ENCODE peak calls at places on chromosomes 12 and 14, in nine cellular contexts. U is heart left ventricle, S is RWPE1, G is H9, N is GM12865, B is fibroblast of villous mesenchyme, D is stomach, W is K562, A is astrocyte of the spinal cord. Z is an unnamed sample.

GRCh38 chr14:68668531-68668930 is 124.3 kb downstream of the ZFP36L1 start:
- DNase-seq in W (no peak), S (no peak), A (no peak), B (no peak), U (no peak), N (no peak), D (no peak), G (no peak), Z (no peak)

GRCh38 chr12:49109631-49110172 is 945 bp downstream of the LMBR1L start:
- DNase-seq in D (no peak), A (no peak), S (no peak), W (no peak), N (no peak), U (no peak), B (no peak), G (no peak), Z (no peak)

GRCh38 chr14:54329082-54329695 is 67.6 kb upstream of the CDKN3 start:
- DNase-seq in W (peak), U (peak), S (peak), G (peak), N (peak), D (peak), B (peak), A (peak), Z (peak)

GRCh38 chr12:119704065-119704747 is 36.3 kb downstream of the PRKAB1 start:
- DNase-seq in D (no peak), B (no peak), N (no peak), A (no peak), U (peak), G (no peak), W (no peak), S (peak), Z (peak)

GRCh38 chr12:98373982-98374381 is 141.4 kb upstream of the TMPO start:
- DNase-seq in A (peak), B (no peak), N (no peak), D (no peak), G (no peak), W (no peak), S (no peak), U (no peak), Z (peak)

GRCh38 chr14:35385042-35385839 is 19.3 kb downstream of the NFKBIA start:
- DNase-seq in G (no peak), W (peak), U (peak), D (peak), B (peak), A (peak), N (no peak), S (no peak), Z (peak)

GRCh38 chr12:115840159-115840558 is 437.3 kb downstream of the MED13L start:
- DNase-seq in S (no peak), U (no peak), W (no peak), D (no peak), N (no peak), G (no peak), A (no peak), B (no peak), Z (no peak)

GRCh38 chr12:110104188-110104969 is 19.8 kb upstream of the IFT81 start:
- DNase-seq in W (peak), B (peak), A (peak), G (no peak), U (no peak), D (no peak), N (no peak), S (no peak), Z (peak)

GRCh38 chr12:96502477-96502876 is 13.1 kb downstream of the CFAP54 start:
- DNase-seq in W (no peak), G (no peak), U (no peak), S (no peak), B (no peak), N (peak), A (no peak), D (no peak), Z (no peak)

GRCh38 chr12:11765817-11766794 is 116.6 kb downstream of the ETV6 start:
- DNase-seq in N (peak), B (peak), W (no peak), U (peak), S (no peak), A (peak), D (no peak), G (no peak), Z (peak)

GRCh38 chr12:21276826-21277225 is 57.9 kb downstream of the SLCO1A2 start:
- DNase-seq in G (no peak), B (no peak), U (no peak), A (no peak), S (no peak), W (no peak), D (no peak), N (no peak), Z (no peak)
- TF ChIP-seq CTCF in G (no peak), B (no peak), U (no peak), A (no peak), S (no peak), W (no peak), D (no peak), N (no peak), Z (no peak)

DNA sequence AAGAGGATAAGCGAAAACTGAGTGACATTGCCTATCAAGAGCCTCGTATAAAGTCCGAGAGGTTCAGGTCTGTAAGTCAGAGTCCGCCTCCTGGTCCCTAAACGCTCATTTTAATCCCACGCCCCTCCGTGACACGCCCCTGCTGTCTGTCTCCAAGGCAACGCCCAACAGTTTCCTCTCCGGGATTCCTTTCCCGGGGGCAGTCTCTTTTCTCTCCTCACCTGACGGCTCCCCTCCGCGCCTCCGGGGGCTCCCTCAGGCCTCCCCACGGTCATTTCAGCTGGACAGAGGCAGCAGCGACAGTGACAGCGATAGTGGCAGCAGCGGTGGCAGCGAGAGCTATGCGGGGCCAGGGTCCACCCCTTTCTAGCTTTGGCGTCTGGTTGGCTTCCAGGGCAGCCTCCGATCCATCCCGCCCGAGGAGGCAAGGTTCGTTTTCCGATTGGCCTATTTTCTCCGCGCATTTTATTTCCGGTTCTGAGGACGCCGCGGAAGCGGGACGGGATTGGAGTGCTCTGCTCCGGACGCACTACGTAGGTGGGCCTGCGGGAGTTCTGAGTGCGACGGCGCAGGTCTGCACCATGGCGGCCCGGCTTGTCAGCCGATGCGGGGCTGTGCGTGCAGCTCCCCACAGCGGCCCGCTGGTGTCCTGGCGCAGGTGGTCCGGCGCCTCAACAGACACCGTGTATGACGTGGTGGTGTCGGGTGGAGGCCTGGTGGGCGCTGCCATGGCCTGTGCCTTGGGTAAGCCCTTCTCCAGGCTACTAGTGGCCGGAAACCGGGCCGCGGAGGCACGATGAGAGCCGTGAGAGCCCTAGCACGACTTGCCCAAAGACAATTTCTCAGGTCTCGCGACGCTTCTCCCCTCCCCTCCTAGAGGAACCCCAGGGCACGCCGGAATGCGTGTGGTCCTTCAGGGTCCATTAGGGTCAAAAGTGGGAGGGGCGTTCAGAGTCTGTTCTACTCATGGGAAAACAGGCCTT is at the start of the genes COQ6 and FAM161B:
- DNase-seq in W (peak), U (peak), B (peak), D (peak), N (peak), A (peak), S (peak), G (peak), Z (peak)
- TF ChIP-seq CTCF in W (peak), U (no peak), B (no peak), D (no peak), N (peak), A (no peak), S (no peak), G (no peak), Z (no peak)

GRCh38 chr12:5900533-5901255 is 44.4 kb downstream of the ANO2 start:
- DNase-seq in N (no peak), S (no peak), W (no peak), B (no peak), U (no peak), A (no peak), D (no peak), G (no peak), Z (no peak)

GRCh38 chr12:5902736-5903135 is 42.3 kb downstream of the ANO2 start:
- DNase-seq in S (no peak), D (no peak), U (no peak), W (no peak), G (no peak), N (no peak), A (no peak), B (no peak), Z (no peak)

GRCh38 chr12:5904441-5904840 is 40.6 kb downstream of the ANO2 start:
- DNase-seq in G (no peak), W (no peak), N (no peak), U (no peak), D (no peak), S (no peak), A (no peak), B (no peak), Z (no peak)

GRCh38 chr12:5901416-5901815 is 43.6 kb downstream of the ANO2 start:
- DNase-seq in D (no peak), G (no peak), W (no peak), U (no peak), N (no peak), B (no peak), A (no peak), S (no peak), Z (no peak)

DNA sequence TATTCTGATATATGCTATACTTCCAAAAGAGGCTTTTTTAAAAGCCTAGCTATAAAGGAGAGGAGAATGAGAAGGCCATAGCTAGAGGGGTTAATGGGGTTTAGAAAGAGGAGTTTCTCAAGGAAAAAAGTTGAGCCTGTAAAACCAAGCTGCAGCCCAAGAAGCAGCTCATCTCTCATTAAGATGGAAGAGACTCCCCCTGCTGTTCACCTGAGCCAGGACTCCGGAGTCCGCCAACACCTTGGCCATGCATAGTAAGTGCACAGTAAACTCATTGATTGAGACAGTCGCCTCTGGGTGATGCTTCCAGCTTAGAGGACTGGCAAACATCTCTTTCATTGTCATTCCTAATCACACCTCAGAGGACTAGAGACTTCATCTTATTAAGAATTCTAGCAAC is 46.2 kb downstream of the ANO2 start:
- DNase-seq in U (no peak), W (no peak), N (no peak), G (peak), S (no peak), D (no peak), A (no peak), B (no peak), Z (no peak)
- TF ChIP-seq CTCF in U (no peak), W (peak), N (no peak), G (peak), S (no peak), D (no peak), A (no peak), B (no peak), Z (no peak)

DNA sequence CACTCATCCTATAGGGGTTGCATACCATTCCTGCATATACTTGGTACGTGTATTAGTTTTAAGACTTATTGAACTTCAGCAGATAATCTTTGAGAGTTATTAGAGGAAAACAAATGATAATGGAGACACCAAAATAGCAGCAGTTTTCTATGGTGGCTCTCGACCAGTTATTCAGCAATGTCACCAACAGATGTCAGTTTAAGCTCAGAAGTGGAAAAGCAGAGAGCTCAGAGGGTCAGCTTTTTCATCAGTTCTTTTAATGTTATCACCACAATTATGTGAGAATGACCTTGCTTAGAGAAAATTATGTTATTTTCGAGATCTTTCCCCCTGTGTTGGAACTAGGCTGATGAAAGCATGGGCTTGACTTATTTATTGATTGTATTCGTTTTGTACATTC is 32.0 kb downstream of the PTPN11 start:
- DNase-seq in S (no peak), A (no peak), D (no peak), W (no peak), N (no peak), B (no peak), G (no peak), U (no peak), Z (no peak)
- TF ChIP-seq CTCF in S (no peak), A (no peak), D (no peak), W (no peak), N (no peak), B (no peak), G (peak), U (no peak), Z (no peak)

GRCh38 chr14:103558071-103558882 is 4.2 kb downstream of the BAG5 start:
- DNase-seq in N (no peak), S (peak), G (no peak), W (no peak), B (peak), A (peak), D (no peak), U (no peak), Z (peak)
- TF ChIP-seq CTCF in N (no peak), S (no peak), G (no peak), W (no peak), B (no peak), A (no peak), D (no peak), U (no peak), Z (no peak)

DNA sequence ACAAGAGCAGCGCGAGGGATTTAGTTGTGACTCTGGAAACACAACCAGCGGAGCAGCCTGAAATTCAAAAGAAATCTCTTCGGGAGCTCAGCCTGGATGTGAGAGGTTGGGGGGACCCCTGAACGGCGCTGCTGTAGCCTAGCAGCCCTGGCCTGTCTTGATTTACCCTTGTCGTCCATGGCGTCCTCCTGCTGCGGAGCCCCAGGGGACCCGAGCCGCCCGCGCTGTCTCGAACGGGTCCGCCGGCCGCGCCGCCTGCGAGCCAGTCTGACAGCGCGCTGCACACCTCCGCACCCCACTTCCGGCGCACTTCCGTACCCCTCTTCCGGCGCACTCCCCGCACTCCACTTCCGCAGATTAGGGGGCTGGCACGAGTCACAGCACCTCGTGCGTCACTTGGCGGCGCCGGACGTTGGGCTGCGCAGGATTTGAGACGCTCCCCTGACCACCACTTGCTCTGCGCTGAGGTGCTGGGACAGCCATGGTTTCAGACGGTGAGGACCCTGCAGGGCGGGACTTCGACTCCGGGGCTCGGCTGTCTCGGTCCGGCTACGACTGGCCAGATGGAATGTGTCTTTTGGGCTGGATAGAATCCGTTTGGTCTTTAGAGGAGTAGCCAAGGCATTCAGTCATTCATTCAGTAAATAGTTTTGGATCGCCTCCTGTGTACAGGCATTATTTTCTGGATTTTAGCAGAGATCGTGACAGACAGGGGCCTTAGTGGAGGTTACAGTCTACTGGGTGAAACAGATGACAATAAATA is at the start of the genes EIF2B1 and GTF2H3:
- DNase-seq in S (peak), U (peak), A (peak), G (peak), B (peak), D (peak), N (peak), W (peak), Z (peak)
- TF ChIP-seq CTCF in S (no peak), U (no peak), A (no peak), G (no peak), B (no peak), D (no peak), N (no peak), W (no peak), Z (no peak)

GRCh38 chr12:76341436-76342030 is 6.7 kb downstream of the BBS10 start:
- DNase-seq in D (no peak), S (peak), A (peak), G (no peak), U (no peak), B (no peak), N (no peak), W (no peak), Z (peak)

GRCh38 chr12:76348079-76348901 is at the start of gene BBS10:
- DNase-seq in A (peak), N (peak), W (peak), G (peak), D (peak), S (peak), B (peak), U (peak), Z (peak)

GRCh38 chr12:76345569-76345968 is 2.6 kb downstream of the BBS10 start:
- DNase-seq in W (no peak), D (no peak), S (no peak), U (no peak), B (no peak), G (no peak), N (no peak), A (no peak), Z (no peak)

GRCh38 chr12:76346236-76346635 is 2.0 kb downstream of the BBS10 start:
- DNase-seq in N (no peak), A (no peak), U (no peak), D (no peak), W (no peak), S (no peak), G (no peak), B (peak), Z (peak)

GRCh38 chr12:76346798-76347420 is 1.3 kb downstream of the BBS10 start:
- DNase-seq in B (peak), U (peak), N (peak), A (peak), D (no peak), G (no peak), W (no peak), S (peak), Z (peak)
- TF ChIP-seq CTCF in B (peak), U (peak), N (peak), A (peak), D (no peak), G (peak), W (peak), S (peak), Z (peak)

GRCh38 chr14:99351166-99352007 is 79.4 kb upstream of the BCL11B start:
- DNase-seq in N (no peak), W (no peak), S (no peak), G (no peak), A (no peak), U (no peak), B (no peak), D (no peak), Z (no peak)
- TF ChIP-seq CTCF in N (no peak), W (peak), S (no peak), G (peak), A (no peak), U (no peak), B (no peak), D (no peak), Z (no peak)

DNA sequence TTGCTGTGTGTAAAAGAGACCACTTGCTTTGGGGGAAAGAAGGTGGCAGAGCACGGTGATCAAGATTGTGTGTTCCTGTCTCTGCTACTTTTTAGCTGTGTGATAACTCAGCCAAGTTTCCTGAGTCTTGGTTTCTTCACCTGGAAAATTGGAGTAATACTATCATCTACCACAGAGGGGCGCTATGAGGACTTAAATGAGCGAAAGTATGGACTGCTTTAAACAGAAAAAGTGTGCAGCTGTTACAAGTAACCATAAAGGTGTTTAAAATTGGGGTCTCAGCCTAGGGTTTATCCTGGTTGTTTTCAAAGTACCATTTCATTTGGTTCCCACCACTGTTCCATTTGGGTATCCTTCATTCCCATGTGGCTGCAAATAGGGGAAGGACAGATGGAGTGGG is 65.9 kb upstream of the WSCD2 start:
- DNase-seq in U (no peak), S (no peak), B (peak), A (peak), G (no peak), N (peak), W (peak), D (no peak), Z (peak)
- TF ChIP-seq CTCF in U (peak), S (peak), B (peak), A (peak), G (peak), N (peak), W (peak), D (no peak), Z (peak)

DNA sequence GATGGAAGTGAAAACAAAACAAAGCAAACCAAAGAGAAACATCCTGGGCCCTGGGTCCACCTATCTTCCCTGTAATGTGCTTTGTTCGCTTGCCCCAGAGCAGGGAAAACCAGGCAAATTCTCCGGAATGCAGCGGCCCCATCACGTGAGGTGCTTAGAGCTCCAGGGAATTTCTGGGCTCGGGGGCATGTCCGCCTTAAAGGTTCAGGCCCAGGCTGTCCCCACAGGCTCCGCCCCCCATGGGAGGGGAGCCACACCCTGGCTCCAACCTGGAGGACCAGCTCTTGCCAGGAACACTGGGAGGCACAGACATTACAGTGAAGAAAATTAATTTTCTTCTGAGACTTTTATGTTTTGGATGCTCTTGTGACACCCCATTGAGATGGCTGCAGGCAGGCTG is 69.9 kb downstream of the RBM19 start:
- DNase-seq in B (no peak), D (no peak), A (no peak), S (no peak), G (peak), W (peak), N (no peak), U (no peak), Z (no peak)
- TF ChIP-seq CTCF in B (no peak), D (no peak), A (no peak), S (no peak), G (no peak), W (no peak), N (no peak), U (no peak), Z (no peak)

Z was measured in fibroblast of mammary gland.